ENCODE peak calls at places on chromosomes 16 and 17, in six cellular contexts. N is Peyer's patch, T is IMR-90, Q is suprapubic skin, W is stomach, C is prostate gland. F is an unnamed sample.

GRCh38 chr17:51076821-51077220 is 43.8 kb downstream of the SPAG9 start:
- DNase-seq in N (no peak), Q (no peak), C (no peak), W (no peak), T (no peak), F (no peak)

GRCh38 chr17:36723459-36723858 is 122.1 kb downstream of the MRM1 start:
- DNase-seq in N (no peak), T (no peak), Q (no peak), C (no peak), W (no peak), F (no peak)

GRCh38 chr16:19879241-19879792 is 5.3 kb downstream of the GPRC5B start:
- DNase-seq in C (peak), T (peak), N (no peak), W (no peak), Q (no peak), F (peak)

GRCh38 chr17:37643829-37644228 is 583 bp upstream of the DDX52 start:
- DNase-seq in Q (no peak), C (no peak), W (peak), N (no peak), T (no peak), F (no peak)

GRCh38 chr16:88705076-88705684 is 1.0 kb downstream of the RNF166 start:
- DNase-seq in C (no peak), W (no peak), Q (no peak), T (peak), N (no peak), F (no peak)

GRCh38 chr17:72853438-72854415 is 238.8 kb downstream of the SLC39A11 start:
- DNase-seq in N (no peak), Q (no peak), T (no peak), C (no peak), W (no peak), F (no peak)

GRCh38 chr16:87469186-87469585 is 23.6 kb downstream of the ZCCHC14 start:
- DNase-seq in N (no peak), C (no peak), T (no peak), W (no peak), Q (no peak), F (no peak)

GRCh38 chr16:324451-325334 is 27.8 kb downstream of the AXIN1 start:
- DNase-seq in Q (no peak), W (no peak), C (no peak), N (peak), T (no peak), F (peak)

GRCh38 chr17:55813944-55814343 is 63.1 kb downstream of the PCTP start:
- DNase-seq in Q (no peak), C (no peak), T (no peak), N (no peak), W (no peak), F (no peak)

GRCh38 chr17:333626-334396 is 18.8 kb downstream of the RPH3AL start:
- DNase-seq in Q (peak), T (peak), C (no peak), W (peak), N (peak), F (no peak)

GRCh38 chr16:19559242-19559910 is 3.9 kb downstream of the VPS35L start:
- DNase-seq in C (peak), W (no peak), Q (no peak), N (no peak), T (peak), F (no peak)

GRCh38 chr16:53417011-53417410 is 17.3 kb upstream of the RBL2 start:
- DNase-seq in N (no peak), W (no peak), Q (no peak), C (no peak), T (peak), F (no peak)

GRCh38 chr16:73040136-73040535 is 7.8 kb downstream of the ZFHX3 start:
- DNase-seq in T (no peak), Q (no peak), C (no peak), W (no peak), N (no peak), F (no peak)

GRCh38 chr17:13957636-13958035 is 111.7 kb upstream of the COX10 start:
- DNase-seq in C (no peak), T (peak), N (no peak), W (no peak), Q (no peak), F (no peak)

GRCh38 chr17:28499366-28499668 is 6.8 kb upstream of the FOXN1 start:
- DNase-seq in Q (no peak), W (peak), T (no peak), C (no peak), N (peak), F (no peak)

GRCh38 chr17:29042026-29042678 is 789 bp upstream of the PIPOX start:
- DNase-seq in T (no peak), W (no peak), C (no peak), N (no peak), Q (no peak), F (no peak)

GRCh38 chr17:80345841-80346497 is 69.0 kb upstream of the ENDOV start:
- DNase-seq in Q (no peak), N (peak), W (no peak), C (no peak), T (no peak), F (no peak)

GRCh38 chr17:76268015-76268749 is 3.0 kb downstream of the UBALD2 start:
- DNase-seq in W (peak), N (peak), C (peak), Q (peak), T (peak), F (peak)

GRCh38 chr17:73639322-73639721 is 4.9 kb downstream of the SDK2 start:
- DNase-seq in N (no peak), T (no peak), W (peak), C (no peak), Q (peak), F (no peak)

GRCh38 chr17:73404246-73404645 is 92.4 kb upstream of the CDC42EP4 start:
- DNase-seq in T (no peak), W (no peak), N (no peak), Q (no peak), C (no peak), F (no peak)

GRCh38 chr17:57861737-57862409 is 12.0 kb upstream of the MRPS23 start:
- DNase-seq in N (peak), W (peak), T (no peak), C (peak), Q (peak), F (peak)
- TF ChIP-seq POLR2A in N (no peak), W (no peak), T (no peak), C (no peak), Q (no peak), F (no peak)

GRCh38 chr16:30948956-30949654 is at the start of gene ORAI3:
- DNase-seq in T (peak), N (peak), C (peak), W (peak), Q (no peak), F (peak)

GRCh38 chr16:30944352-30944751 is 4.5 kb upstream of the ORAI3 start:
- DNase-seq in C (no peak), N (no peak), T (no peak), W (no peak), Q (no peak), F (no peak)

GRCh38 chr16:30947533-30948086 is 1.3 kb upstream of the ORAI3 start:
- DNase-seq in T (no peak), N (no peak), C (no peak), Q (no peak), W (no peak), F (no peak)

GRCh38 chr16:30948087-30948955 is 547 bp upstream of the ORAI3 start:
- DNase-seq in N (peak), T (peak), W (peak), C (peak), Q (no peak), F (peak)

DNA sequence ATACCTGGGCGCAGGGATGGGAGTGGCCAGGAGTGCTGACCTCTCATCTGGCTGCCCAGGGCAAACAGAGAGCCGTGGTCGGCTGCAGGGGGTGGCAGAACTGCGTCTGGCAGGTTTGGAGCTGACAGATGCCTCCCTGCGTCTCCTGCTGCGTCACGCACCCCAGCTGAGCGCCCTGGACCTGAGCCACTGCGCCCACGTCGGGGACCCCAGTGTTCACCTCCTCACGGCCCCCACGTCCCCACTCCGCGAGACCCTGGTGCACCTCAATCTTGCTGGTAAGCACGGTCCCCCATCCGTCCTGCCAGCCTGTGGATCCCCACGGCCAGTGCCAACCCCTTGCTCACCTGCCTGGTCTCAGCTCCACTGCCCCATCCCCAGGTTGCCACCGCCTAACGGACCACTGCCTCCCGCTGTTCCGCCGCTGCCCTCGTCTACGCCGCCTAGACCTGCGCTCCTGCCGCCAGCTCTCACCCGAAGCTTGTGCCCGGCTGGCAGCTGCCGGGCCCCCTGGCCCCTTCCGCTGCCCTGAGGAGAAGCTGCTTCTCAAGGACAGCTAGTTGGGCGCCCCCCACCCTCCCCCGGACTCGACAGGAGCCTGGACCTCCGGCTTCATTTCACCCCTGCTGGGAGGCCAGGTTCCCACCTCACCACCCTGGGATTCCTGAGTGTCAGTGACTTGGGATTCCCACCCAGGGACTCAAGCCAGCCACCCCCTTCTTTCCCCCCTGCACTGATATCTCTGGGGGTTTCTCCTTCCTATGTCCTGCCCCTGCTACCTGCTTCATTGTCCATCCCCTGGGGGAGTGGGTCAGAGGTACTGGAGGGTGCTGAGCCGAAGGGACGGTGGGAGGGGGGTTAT is 2.0 kb upstream of the ORAI3 start:
- DNase-seq in C (no peak), W (no peak), T (no peak), Q (no peak), N (no peak), F (peak)
- TF ChIP-seq CTCF in C (no peak), W (no peak), T (no peak), Q (no peak), N (no peak), F (no peak)

GRCh38 chr17:41930009-41930832 is at the start of gene ODAD4:
- DNase-seq in N (peak), Q (peak), W (peak), C (peak), T (peak), F (peak)
- TF ChIP-seq POLR2A in N (peak), Q (peak), W (no peak), C (peak), T (peak), F (peak)

DNA sequence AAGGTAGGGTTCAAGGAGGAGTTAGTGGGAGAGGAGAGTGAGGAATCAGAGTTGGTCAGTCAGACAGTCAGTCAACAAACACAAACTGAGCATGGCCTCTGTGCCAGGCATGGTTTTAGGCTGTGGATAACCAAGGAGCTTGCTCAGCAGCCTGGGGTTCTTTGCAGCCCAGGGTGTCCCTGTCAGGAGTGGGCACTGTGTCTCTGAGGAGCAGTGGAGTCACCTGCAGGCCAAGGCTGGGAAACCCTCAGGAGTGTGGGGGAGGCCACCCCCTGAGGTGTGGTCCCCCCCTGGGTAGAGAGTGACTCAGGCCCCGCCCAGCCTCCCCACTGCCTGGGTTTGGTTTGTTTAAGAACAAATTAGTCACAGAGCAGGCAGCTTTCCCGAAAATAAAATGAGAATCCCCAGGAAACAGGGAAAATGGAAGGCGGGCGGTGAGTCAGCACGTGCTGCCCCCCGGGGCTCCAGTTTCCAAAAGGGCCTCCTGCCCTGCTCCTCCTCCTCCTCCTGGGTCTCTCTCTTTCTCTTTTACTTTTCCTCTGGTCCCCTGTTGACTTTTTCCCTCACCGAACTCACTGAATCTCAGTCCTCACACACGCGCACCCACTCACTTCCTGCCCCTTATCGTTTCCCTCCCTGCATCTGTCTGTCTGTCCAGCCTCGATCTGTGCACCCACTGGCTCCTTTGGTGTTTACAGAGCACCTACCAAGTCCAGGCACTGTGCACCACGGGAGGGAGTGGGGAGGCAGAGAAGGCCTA is 44.3 kb downstream of the SOCS3 start:
- DNase-seq in C (peak), T (peak), W (peak), Q (peak), N (peak), F (peak)
- TF ChIP-seq CTCF in C (no peak), T (peak), W (no peak), Q (no peak), N (no peak), F (no peak)

GRCh38 chr16:8796469-8797363 is 723 bp downstream of the TMEM186 start:
- DNase-seq in T (no peak), Q (no peak), N (no peak), W (no peak), C (no peak), F (no peak)

GRCh38 chr16:8798535-8799157 is 1.0 kb downstream of the PMM2 start:
- DNase-seq in W (no peak), N (no peak), Q (no peak), C (no peak), T (no peak), F (no peak)

GRCh38 chr16:8795818-8796217 is 1.6 kb downstream of the TMEM186 start:
- DNase-seq in T (no peak), W (no peak), C (no peak), Q (no peak), N (no peak), F (no peak)

GRCh38 chr16:8798174-8798527 is 512 bp downstream of the PMM2 start:
- DNase-seq in W (no peak), N (no peak), T (peak), C (no peak), Q (no peak), F (no peak)

GRCh38 chr16:8797364-8798173 is at the start of the genes PMM2 and TMEM186:
- DNase-seq in N (peak), Q (peak), C (peak), W (peak), T (peak), F (peak)
- TF ChIP-seq POLR2A in N (peak), Q (peak), C (peak), W (no peak), T (peak), F (no peak)

DNA sequence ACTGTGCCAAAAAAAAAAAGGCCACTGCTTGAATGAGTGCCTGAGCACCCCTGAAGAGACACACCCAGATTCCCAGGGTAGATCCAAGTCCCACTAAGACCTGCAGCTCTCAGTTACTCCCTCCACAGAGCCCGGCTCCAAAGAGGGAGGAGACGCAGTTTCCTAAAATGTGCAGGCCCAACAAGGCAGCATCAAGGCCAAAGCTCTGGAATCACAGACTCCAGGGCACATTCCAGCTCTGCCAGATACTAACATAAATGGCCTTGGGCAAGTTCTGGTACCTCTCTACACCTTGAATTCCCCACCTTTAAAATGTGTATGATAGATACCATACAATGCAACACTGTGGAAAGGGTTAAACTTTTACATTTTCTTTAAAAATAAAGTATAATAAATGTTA is 57.0 kb downstream of the GAS7 start:
- DNase-seq in Q (no peak), W (no peak), N (no peak), T (no peak), C (no peak), F (no peak)
- TF ChIP-seq CTCF in Q (no peak), W (no peak), N (no peak), T (no peak), C (no peak), F (no peak)

GRCh38 chr17:20908373-20909273 is 134.2 kb downstream of the USP22 start:
- DNase-seq in Q (peak), T (peak), C (peak), W (peak), N (peak), F (peak)
- TF ChIP-seq POLR2A in Q (no peak), T (no peak), C (peak), W (no peak), N (peak), F (no peak)

DNA sequence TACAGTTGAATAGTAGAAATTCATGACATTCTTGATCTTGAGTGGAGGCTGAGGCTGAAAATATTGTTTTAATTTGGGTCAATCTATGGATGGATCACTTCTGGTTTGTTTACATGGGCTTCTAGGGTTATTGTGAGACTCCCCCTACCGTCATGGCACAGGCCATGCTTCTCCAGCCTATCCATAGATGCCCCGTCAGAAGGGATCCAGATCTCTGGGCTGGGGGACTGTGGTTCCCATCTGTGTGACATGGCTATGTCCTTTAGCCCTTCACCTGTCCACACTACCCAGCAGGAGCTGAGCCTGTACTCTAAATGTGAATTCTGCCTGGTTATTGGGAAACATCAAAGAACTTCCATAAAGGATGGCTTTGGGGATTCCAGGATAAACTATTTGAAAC is 160.4 kb downstream of the ABCC12 start:
- DNase-seq in Q (no peak), W (no peak), T (no peak), N (no peak), C (no peak), F (no peak)
- TF ChIP-seq CTCF in Q (no peak), W (no peak), T (no peak), N (no peak), C (no peak), F (no peak)